ENCODE peak calls at places on chromosome 4, in ten cellular contexts. E is NCI-H82; N is SW 1271; T is RPMI8226; W is stimulated activated CD8-positive, alpha-beta memory T cell treated with anti-CD3 and anti-CD28 coated beads, Interleukin-15, amount 100 ng/mL, for 1 hour; G is activated CD4-positive, alpha-beta memory T cell treated with anti-CD3 and anti-CD28 coated beads, Interleukin-2, amount 10 ng/mL, durations not matched to agents 7 days and 5 days; D is activated T-cell treated with anti-CD3 and anti-CD28 coated beads, Interleukin-2, amount 50 U/mL, for 72 hours; P is astrocyte of the spinal cord; B is renal cortical epithelial cell; C is WTC11. Q is an unnamed sample.

GRCh38 chr4:41517121-41517520 is 20.8 kb upstream of the LIMCH1 start:
- DNase-seq in E (peak; percentile 17), N (no peak), T (no peak), W (no peak), G (no peak), D (no peak), P (no peak), B (no peak), C (no peak), Q (no peak)

GRCh38 chr4:89212666-89213381 is 94.8 kb downstream of the GPRIN3 start:
- DNase-seq in E (no peak), N (no peak), T (no peak), W (no peak), G (no peak), D (no peak), P (peak; percentile 56), B (no peak), C (no peak), Q (no peak)

GRCh38 chr4:147833254-147833653 is 101.4 kb downstream of the ARHGAP10 start:
- DNase-seq in E (no peak), N (no peak), T (no peak), W (no peak), G (no peak), D (no peak), P (no peak), B (peak; percentile 88), C (no peak), Q (no peak)

GRCh38 chr4:41334182-41334581 is 77.5 kb downstream of the UCHL1 start:
- DNase-seq in E (no peak), N (no peak), T (no peak), W (no peak), G (no peak), D (no peak), P (no peak), B (no peak), C (no peak), Q (no peak)

GRCh38 chr4:106494066-106494465 is 125.5 kb upstream of the GIMD1 start:
- DNase-seq in E (no peak), N (no peak), T (no peak), W (no peak), G (no peak), D (no peak), P (peak; percentile 8), B (no peak), C (no peak), Q (no peak)

GRCh38 chr4:25174674-25175073 is 14.4 kb upstream of the SEPSECS start:
- DNase-seq in E (no peak), N (no peak), T (no peak), W (no peak), G (no peak), D (no peak), P (no peak), B (peak; percentile 52), C (no peak), Q (no peak)

GRCh38 chr4:76665721-76666120 is 230.7 kb downstream of the SHROOM3 start:
- DNase-seq in E (no peak), N (no peak), T (no peak), W (no peak), G (no peak), D (no peak), P (no peak), B (no peak), C (no peak), Q (no peak)

GRCh38 chr4:20254517-20255250 is 3.0 kb downstream of the SLIT2 start:
- DNase-seq in E (peak; percentile 31), N (no peak), T (no peak), W (no peak), G (no peak), D (no peak), P (peak; percentile 48), B (peak; percentile 32), C (peak; percentile 62), Q (no peak)

GRCh38 chr4:149897784-149898183 is 82.1 kb upstream of the IQCM start:
- DNase-seq in E (peak; percentile 33), N (no peak), T (no peak), W (no peak), G (no peak), D (no peak), P (peak; percentile 44), B (peak; percentile 64), C (no peak), Q (no peak)

GRCh38 chr4:37388672-37389368 is 144.3 kb downstream of the NWD2 start:
- DNase-seq in E (no peak), N (no peak), T (no peak), W (no peak), G (no peak), D (no peak), P (no peak), B (peak; percentile 22), C (peak; percentile 26), Q (no peak)